ENCODE peak calls at places on chromosome 9, in nine cellular contexts. C is heart left ventricle; A is breast epithelium; G is CD4-positive, alpha-beta T cell; R is right cardiac atrium; Y is CD8-positive, alpha-beta memory T cell; Q is HCT116; M is HL-60; U is A549. N is an unnamed sample.

GRCh38 chr9:93699650-93700049 is 123.3 kb downstream of the PHF2 start:
- DNase-seq in C (no peak), A (no peak), G (no peak), R (no peak), Y (no peak), Q (no peak), M (no peak), U (no peak), N (no peak)

GRCh38 chr9:112380102-112380581 is at the start of gene HSDL2:
- DNase-seq in C (peak), A (no peak), G (no peak), R (no peak), Y (no peak), Q (no peak), M (no peak), U (peak), N (peak)

GRCh38 chr9:5869315-5870019 is 21.2 kb upstream of the MLANA start:
- DNase-seq in C (no peak), A (no peak), G (no peak), R (no peak), Y (no peak), Q (peak), M (no peak), U (peak), N (no peak)

GRCh38 chr9:132670816-132671371 is 630 bp downstream of the GTF3C4 start:
- DNase-seq in C (no peak), A (no peak), G (peak), R (peak), Y (peak), Q (no peak), M (peak), U (peak), N (peak)

GRCh38 chr9:134957165-134957944 is 39.6 kb upstream of the FCN1 start:
- DNase-seq in C (no peak), A (peak), G (peak), R (peak), Y (no peak), Q (no peak), M (no peak), U (no peak), N (no peak)

GRCh38 chr9:133656211-133657119 is 20.3 kb downstream of the DBH start:
- DNase-seq in C (no peak), A (no peak), G (peak), R (peak), Y (peak), Q (no peak), M (no peak), U (no peak), N (peak)

GRCh38 chr9:15271403-15271802 is 35.6 kb downstream of the TTC39B start:
- DNase-seq in C (no peak), A (no peak), G (no peak), R (no peak), Y (peak), Q (no peak), M (no peak), U (no peak), N (no peak)

GRCh38 chr9:125805057-125805456 is 57.9 kb downstream of the PBX3 start:
- DNase-seq in C (no peak), A (no peak), G (no peak), R (no peak), Y (no peak), Q (no peak), M (no peak), U (no peak), N (no peak)

GRCh38 chr9:13088734-13089427 is 190.6 kb downstream of the MPDZ start:
- DNase-seq in C (no peak), A (no peak), G (no peak), R (peak), Y (no peak), Q (peak), M (peak), U (peak), N (no peak)

GRCh38 chr9:105270711-105271110 is 26.3 kb downstream of the SLC44A1 start:
- DNase-seq in C (no peak), A (no peak), G (no peak), R (no peak), Y (no peak), Q (no peak), M (no peak), U (no peak), N (no peak)

GRCh38 chr9:130985029-130985428 is 23.9 kb upstream of the LAMC3 start:
- DNase-seq in C (no peak), A (no peak), G (no peak), R (no peak), Y (no peak), Q (no peak), M (no peak), U (no peak), N (no peak)

GRCh38 chr9:41229408-41230401 is 40.6 kb upstream of the ZNG1F start:
- DNase-seq in C (peak), A (no peak), G (no peak), R (peak), Y (no peak), Q (no peak), M (no peak), U (no peak), N (no peak)

GRCh38 chr9:116662633-116663032 is 24.5 kb upstream of the TRIM32 start:
- DNase-seq in C (no peak), A (no peak), G (no peak), R (no peak), Y (no peak), Q (no peak), M (no peak), U (no peak), N (no peak)

GRCh38 chr9:18296702-18297531 is 177.0 kb upstream of the ADAMTSL1 start:
- DNase-seq in C (no peak), A (no peak), G (no peak), R (no peak), Y (no peak), Q (no peak), M (no peak), U (no peak), N (no peak)

GRCh38 chr9:137383453-137384115 is 39.4 kb downstream of the EXD3 start:
- DNase-seq in C (peak), A (no peak), G (peak), R (peak), Y (no peak), Q (no peak), M (no peak), U (no peak), N (no peak)

GRCh38 chr9:89109666-89110065 is 69.0 kb downstream of the SHC3 start:
- DNase-seq in C (no peak), A (no peak), G (no peak), R (no peak), Y (no peak), Q (no peak), M (no peak), U (no peak), N (no peak)

GRCh38 chr9:89871871-89872331 is 267.1 kb downstream of the GADD45G start:
- DNase-seq in C (peak), A (peak), G (no peak), R (peak), Y (no peak), Q (no peak), M (no peak), U (no peak), N (no peak)

GRCh38 chr9:124520206-124520596 is 13.0 kb upstream of the NR5A1 start:
- DNase-seq in C (no peak), A (no peak), G (no peak), R (no peak), Y (no peak), Q (no peak), M (no peak), U (no peak), N (no peak)

GRCh38 chr9:138102246-138103051 is 224.9 kb downstream of the CACNA1B start:
- DNase-seq in C (peak), A (no peak), G (peak), R (no peak), Y (no peak), Q (no peak), M (no peak), U (no peak), N (no peak)

GRCh38 chr9:97307091-97307490 is 368 bp upstream of the CCDC180 start:
- DNase-seq in C (peak), A (peak), G (no peak), R (peak), Y (no peak), Q (no peak), M (no peak), U (no peak), N (no peak)

GRCh38 chr9:133619791-133620190 is 10.6 kb upstream of the FAM163B start:
- DNase-seq in C (no peak), A (no peak), G (peak), R (no peak), Y (peak), Q (no peak), M (peak), U (no peak), N (peak)

DNA sequence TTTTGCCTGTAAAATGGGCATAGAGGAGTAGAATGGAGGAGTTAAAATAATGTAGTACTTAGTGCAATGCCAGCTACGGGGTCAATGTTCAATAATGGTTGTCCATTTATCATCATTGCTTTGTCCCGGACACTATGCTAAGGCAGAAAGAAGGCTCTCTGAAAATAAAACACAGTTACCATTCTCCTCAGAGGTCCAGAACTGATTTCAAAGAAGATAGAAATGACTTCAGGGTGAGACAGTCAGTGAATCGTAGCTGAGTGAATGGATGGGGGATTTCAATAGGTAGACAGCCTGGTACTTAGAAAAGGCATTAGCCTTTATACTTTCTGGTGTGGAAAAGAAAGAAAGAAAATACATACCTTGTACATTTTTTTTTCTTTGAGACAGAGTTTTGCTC is 1.2 kb upstream of the AK3 start:
- DNase-seq in C (no peak), A (no peak), G (no peak), R (no peak), Y (no peak), Q (no peak), M (no peak), U (no peak), N (no peak)
- H3K27ac ChIP-seq in C (peak), A (peak), G (no peak), R (no peak), Y (no peak), Q (no peak), M (no peak), U (peak), N (no peak)

GRCh38 chr9:121800376-121800775 is 148.9 kb downstream of the DAB2IP start:
- DNase-seq in C (no peak), A (no peak), G (no peak), R (no peak), Y (no peak), Q (no peak), M (no peak), U (no peak), N (no peak)
- H3K27ac ChIP-seq in C (no peak), A (no peak), G (no peak), R (no peak), Y (no peak), Q (no peak), M (no peak), U (no peak), N (no peak)

DNA sequence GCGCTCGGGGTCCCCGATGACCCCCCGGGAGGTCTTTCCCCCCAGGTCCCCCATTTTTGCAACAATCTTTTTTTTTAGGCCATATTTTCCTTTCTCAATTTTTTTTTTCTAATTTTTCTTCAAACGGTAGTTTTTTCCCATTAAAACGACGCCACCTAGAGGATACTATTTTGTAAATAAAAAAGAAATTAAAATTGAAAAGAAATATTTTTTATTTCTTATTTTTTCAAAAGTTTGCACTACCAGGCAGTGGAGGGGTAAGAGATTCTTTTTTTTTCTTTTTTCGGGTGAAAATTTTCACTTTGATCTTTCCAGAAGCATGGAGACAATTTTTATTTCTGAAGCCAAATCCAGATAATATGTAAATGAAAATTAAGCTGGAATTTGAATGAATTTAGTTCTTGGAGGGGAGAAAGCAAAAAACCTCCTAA is 712 bp downstream of the ZNF618 start:
- DNase-seq in C (no peak), A (no peak), G (no peak), R (no peak), Y (no peak), Q (no peak), M (no peak), U (no peak), N (no peak)
- H3K27ac ChIP-seq in C (no peak), A (peak), G (no peak), R (no peak), Y (no peak), Q (peak), M (peak), U (peak), N (no peak)

GRCh38 chr9:98730914-98731313 is 22.2 kb upstream of the GABBR2 start:
- DNase-seq in C (no peak), A (no peak), G (no peak), R (no peak), Y (no peak), Q (no peak), M (no peak), U (no peak), N (no peak)

GRCh38 chr9:98728500-98728899 is 19.8 kb upstream of the GABBR2 start:
- DNase-seq in C (no peak), A (no peak), G (no peak), R (no peak), Y (no peak), Q (no peak), M (no peak), U (no peak), N (no peak)

GRCh38 chr9:98736216-98736615 is 27.5 kb upstream of the GABBR2 start:
- DNase-seq in C (no peak), A (no peak), G (no peak), R (no peak), Y (no peak), Q (no peak), M (no peak), U (no peak), N (no peak)

GRCh38 chr9:98732091-98732490 is 23.4 kb upstream of the GABBR2 start:
- DNase-seq in C (no peak), A (no peak), G (no peak), R (no peak), Y (no peak), Q (no peak), M (no peak), U (no peak), N (no peak)

GRCh38 chr9:98732801-98733200 is 24.1 kb upstream of the GABBR2 start:
- DNase-seq in C (no peak), A (no peak), G (no peak), R (no peak), Y (no peak), Q (no peak), M (no peak), U (no peak), N (no peak)
- H3K27ac ChIP-seq in C (no peak), A (no peak), G (no peak), R (no peak), Y (no peak), Q (no peak), M (no peak), U (no peak), N (no peak)

GRCh38 chr9:114220129-114220541 is 64.8 kb downstream of the COL27A1 start:
- DNase-seq in C (no peak), A (no peak), G (no peak), R (no peak), Y (no peak), Q (no peak), M (no peak), U (no peak), N (no peak)
- H3K27ac ChIP-seq in C (no peak), A (peak), G (no peak), R (no peak), Y (no peak), Q (no peak), M (no peak), U (no peak), N (no peak)

GRCh38 chr9:16871358-16872151 is 1.1 kb upstream of the BNC2 start:
- DNase-seq in C (peak), A (no peak), G (no peak), R (peak), Y (no peak), Q (no peak), M (peak), U (peak), N (no peak)

GRCh38 chr9:16869961-16870605 is 387 bp downstream of the BNC2 start:
- DNase-seq in C (no peak), A (no peak), G (no peak), R (peak), Y (no peak), Q (no peak), M (no peak), U (peak), N (no peak)

GRCh38 chr9:16868706-16869105 is 1.8 kb downstream of the BNC2 start:
- DNase-seq in C (no peak), A (no peak), G (no peak), R (no peak), Y (no peak), Q (no peak), M (no peak), U (no peak), N (no peak)

GRCh38 chr9:16869140-16869903 is 1.1 kb downstream of the BNC2 start:
- DNase-seq in C (no peak), A (no peak), G (no peak), R (no peak), Y (no peak), Q (no peak), M (no peak), U (no peak), N (no peak)

GRCh38 chr9:16870606-16871357 is at the start of gene BNC2:
- DNase-seq in C (peak), A (no peak), G (no peak), R (peak), Y (no peak), Q (no peak), M (peak), U (peak), N (no peak)
- H3K27ac ChIP-seq in C (peak), A (peak), G (no peak), R (peak), Y (no peak), Q (no peak), M (peak), U (peak), N (no peak)

GRCh38 chr9:35500130-35500748 is 10.3 kb downstream of the RUSC2 start:
- DNase-seq in C (no peak), A (no peak), G (no peak), R (no peak), Y (no peak), Q (no peak), M (no peak), U (no peak), N (no peak)

GRCh38 chr9:35499701-35500030 is 9.8 kb downstream of the RUSC2 start:
- DNase-seq in C (no peak), A (no peak), G (no peak), R (no peak), Y (no peak), Q (no peak), M (no peak), U (no peak), N (no peak)

GRCh38 chr9:35501941-35502340 is 12.0 kb downstream of the RUSC2 start:
- DNase-seq in C (no peak), A (no peak), G (no peak), R (no peak), Y (no peak), Q (no peak), M (no peak), U (no peak), N (no peak)

GRCh38 chr9:35495984-35496383 is 6.1 kb downstream of the RUSC2 start:
- DNase-seq in C (no peak), A (no peak), G (no peak), R (no peak), Y (no peak), Q (no peak), M (no peak), U (no peak), N (no peak)

DNA sequence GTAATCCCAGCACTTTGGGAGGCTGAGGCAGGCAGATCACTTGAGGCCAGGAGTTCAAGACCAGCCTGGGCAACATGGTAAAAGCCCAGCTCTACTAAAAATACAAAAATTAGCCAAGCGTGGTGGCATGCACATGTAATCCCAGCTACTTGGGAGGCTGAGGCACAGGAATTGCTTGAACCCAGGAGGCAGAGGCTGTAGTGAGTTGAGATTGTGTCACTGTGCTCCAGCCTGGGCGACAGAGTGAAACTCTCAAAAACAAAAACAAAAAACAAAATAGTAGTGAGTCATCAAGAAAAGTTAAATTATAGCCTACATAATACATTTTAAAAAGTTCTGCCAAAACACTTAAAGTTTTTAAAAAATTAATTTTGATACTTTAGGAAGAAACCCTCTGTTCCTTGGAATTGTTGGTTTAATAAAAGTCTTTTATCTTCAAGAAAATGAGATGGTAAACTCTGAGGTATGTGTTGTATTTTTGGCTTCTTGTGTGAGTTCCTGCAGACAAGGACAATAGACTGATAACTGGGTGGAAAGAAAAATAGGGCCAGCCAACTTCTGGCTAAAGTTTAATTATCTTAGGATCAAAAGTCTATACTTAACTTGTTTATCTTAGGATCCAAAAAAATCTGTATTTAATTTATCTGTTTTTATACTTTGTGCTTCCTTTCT is 9.3 kb downstream of the RUSC2 start:
- DNase-seq in C (no peak), A (no peak), G (no peak), R (no peak), Y (no peak), Q (no peak), M (no peak), U (no peak), N (no peak)
- H3K27ac ChIP-seq in C (peak), A (peak), G (no peak), R (peak), Y (no peak), Q (no peak), M (no peak), U (no peak), N (no peak)

DNA sequence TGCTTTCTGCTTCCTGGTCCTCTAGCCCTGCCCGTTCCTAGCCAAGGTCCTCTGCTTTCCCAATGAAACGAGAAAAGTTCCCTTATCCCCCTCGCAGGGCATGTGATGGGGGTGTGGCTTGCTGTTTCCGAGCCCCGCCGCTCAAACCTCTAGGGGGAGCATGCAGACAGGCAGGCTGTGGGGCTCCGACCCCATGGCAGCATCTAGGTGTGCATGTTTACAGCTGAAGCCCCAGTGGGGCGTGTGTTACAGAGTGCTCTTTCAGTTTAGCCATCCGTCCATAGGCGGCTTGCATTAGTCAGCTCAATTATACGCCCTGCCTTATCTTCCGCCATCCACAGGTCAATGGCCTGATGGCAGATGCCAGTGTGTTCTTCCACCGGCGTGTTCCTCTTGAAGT is 48.3 kb upstream of the SPATA31E1 start:
- DNase-seq in C (no peak), A (no peak), G (no peak), R (no peak), Y (no peak), Q (peak), M (no peak), U (no peak), N (no peak)
- H3K27ac ChIP-seq in C (no peak), A (no peak), G (no peak), R (no peak), Y (no peak), Q (no peak), M (no peak), U (no peak), N (no peak)

DNA sequence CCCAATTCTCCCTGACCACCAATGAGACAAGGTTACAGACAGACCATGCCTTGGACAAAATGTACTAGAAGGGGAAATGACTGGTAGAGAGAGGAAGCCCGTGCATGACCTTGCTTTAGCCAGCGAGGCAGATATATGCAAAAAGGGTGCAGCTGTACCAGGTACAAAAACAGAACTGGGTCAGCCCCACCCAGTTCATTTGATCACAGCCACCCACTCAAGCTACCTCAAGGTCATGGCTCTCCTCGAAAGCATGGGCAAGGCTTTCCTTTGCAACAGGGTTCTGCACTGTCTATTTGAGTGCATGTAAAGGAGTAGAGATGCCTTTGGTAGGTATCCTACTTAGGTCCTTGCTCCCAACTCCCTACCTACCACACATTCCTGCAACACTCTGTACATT is 33.3 kb downstream of the TLE1 start:
- DNase-seq in C (no peak), A (no peak), G (no peak), R (no peak), Y (peak), Q (no peak), M (no peak), U (no peak), N (peak)
- H3K27ac ChIP-seq in C (no peak), A (no peak), G (no peak), R (no peak), Y (no peak), Q (no peak), M (no peak), U (peak), N (no peak)

GRCh38 chr9:129142536-129142935 is 31.3 kb downstream of the PTPA start:
- DNase-seq in C (no peak), A (no peak), G (no peak), R (no peak), Y (no peak), Q (no peak), M (no peak), U (no peak), N (no peak)
- H3K27ac ChIP-seq in C (peak), A (peak), G (no peak), R (peak), Y (no peak), Q (peak), M (no peak), U (peak), N (no peak)